ENCODE peak calls at places on chromosome 2, in seven cellular contexts. One of them, this sample, is unnamed.
A peak's percentile ranks its signal among the peaks of the same experiment; 100 is the strongest.

GRCh38 chr2:7773362-7773973 is 856.3 kb downstream of the RNF144A start:
- DNase-seq in A549: no peak
- DNase-seq in K562: no peak
- DNase-seq in HepG2: no peak
- DNase-seq in GM12878: peak; percentile 91
- DNase-seq in IMR-90: no peak
- DNase-seq in HCT116: peak; percentile 0
- DNase-seq in this sample: no peak

GRCh38 chr2:95361216-95361980 is 41.1 kb upstream of the FAHD2A start:
- DNase-seq in GM12878: no peak
- DNase-seq in K562: no peak
- DNase-seq in HCT116: no peak
- DNase-seq in IMR-90: no peak
- DNase-seq in A549: no peak
- DNase-seq in HepG2: no peak
- DNase-seq in this sample: no peak

GRCh38 chr2:216147172-216148131 is 38.3 kb downstream of the XRCC5 start:
- DNase-seq in HCT116: no peak
- DNase-seq in A549: no peak
- DNase-seq in K562: no peak
- DNase-seq in HepG2: no peak
- DNase-seq in IMR-90: no peak
- DNase-seq in GM12878: no peak
- DNase-seq in this sample: no peak

GRCh38 chr2:96933528-96933927 is 52.9 kb downstream of the FAM178B start:
- DNase-seq in HCT116: no peak
- DNase-seq in GM12878: no peak
- DNase-seq in HepG2: no peak
- DNase-seq in A549: no peak
- DNase-seq in K562: no peak
- DNase-seq in IMR-90: no peak
- DNase-seq in this sample: no peak

GRCh38 chr2:16247371-16248177 is 307.2 kb downstream of the MYCN start:
- DNase-seq in HepG2: no peak
- DNase-seq in GM12878: no peak
- DNase-seq in HCT116: no peak
- DNase-seq in K562: no peak
- DNase-seq in IMR-90: no peak
- DNase-seq in A549: no peak
- DNase-seq in this sample: no peak

GRCh38 chr2:120783371-120783791 is 47.7 kb downstream of the GLI2 start:
- DNase-seq in HepG2: no peak
- DNase-seq in HCT116: peak; percentile 40
- DNase-seq in IMR-90: peak; percentile 69
- DNase-seq in A549: no peak
- DNase-seq in GM12878: no peak
- DNase-seq in K562: no peak
- DNase-seq in this sample: no peak

GRCh38 chr2:63763336-63764056 is 78.2 kb upstream of the UGP2 start:
- DNase-seq in HepG2: no peak
- DNase-seq in A549: no peak
- DNase-seq in IMR-90: peak; percentile 28
- DNase-seq in HCT116: no peak
- DNase-seq in GM12878: no peak
- DNase-seq in K562: no peak
- DNase-seq in this sample: no peak

GRCh38 chr2:11703700-11704099 is 33.7 kb upstream of the NTSR2 start:
- DNase-seq in A549: no peak
- DNase-seq in HepG2: no peak
- DNase-seq in GM12878: no peak
- DNase-seq in HCT116: no peak
- DNase-seq in IMR-90: peak; percentile 71
- DNase-seq in K562: no peak
- DNase-seq in this sample: no peak

GRCh38 chr2:120669121-120669952 is 66.3 kb upstream of the GLI2 start:
- DNase-seq in HepG2: peak; percentile 79
- DNase-seq in A549: peak; percentile 26
- DNase-seq in GM12878: no peak
- DNase-seq in K562: peak; percentile 31
- DNase-seq in HCT116: peak; percentile 38
- DNase-seq in IMR-90: peak; percentile 60
- DNase-seq in this sample: peak; percentile 78

GRCh38 chr2:63993871-63994270 is 25.4 kb downstream of the VPS54 start:
- DNase-seq in HepG2: no peak
- DNase-seq in HCT116: no peak
- DNase-seq in A549: no peak
- DNase-seq in IMR-90: no peak
- DNase-seq in GM12878: no peak
- DNase-seq in K562: no peak
- DNase-seq in this sample: no peak

GRCh38 chr2:28497206-28497605 is 1.3 kb downstream of the PLB1 start:
- DNase-seq in HepG2: no peak
- DNase-seq in GM12878: no peak
- DNase-seq in HCT116: no peak
- DNase-seq in A549: no peak
- DNase-seq in IMR-90: no peak
- DNase-seq in K562: no peak
- DNase-seq in this sample: no peak

GRCh38 chr2:9809064-9809356 is 34.3 kb upstream of the TAF1B start:
- DNase-seq in GM12878: no peak
- DNase-seq in K562: no peak
- DNase-seq in A549: no peak
- DNase-seq in HCT116: no peak
- DNase-seq in IMR-90: no peak
- DNase-seq in HepG2: no peak
- DNase-seq in this sample: no peak

GRCh38 chr2:19538411-19538963 is 180.1 kb upstream of the OSR1 start:
- DNase-seq in A549: peak; percentile 94
- DNase-seq in K562: no peak
- DNase-seq in GM12878: no peak
- DNase-seq in HepG2: peak; percentile 71
- DNase-seq in HCT116: peak; percentile 88
- DNase-seq in IMR-90: peak; percentile 95
- DNase-seq in this sample: no peak

GRCh38 chr2:26640781-26641564 is at the start of gene CIB4:
- DNase-seq in GM12878: no peak
- DNase-seq in IMR-90: no peak
- DNase-seq in HCT116: peak; percentile 4
- DNase-seq in K562: no peak
- DNase-seq in A549: no peak
- DNase-seq in HepG2: no peak
- DNase-seq in this sample: no peak

GRCh38 chr2:191844706-191845105 is 2.2 kb downstream of the CAVIN2 start:
- DNase-seq in GM12878: no peak
- DNase-seq in K562: no peak
- DNase-seq in A549: no peak
- DNase-seq in HepG2: no peak
- DNase-seq in IMR-90: peak; percentile 48
- DNase-seq in HCT116: no peak
- DNase-seq in this sample: no peak

GRCh38 chr2:18439716-18440115 is 120.7 kb downstream of the RDH14 start:
- DNase-seq in K562: no peak
- DNase-seq in HepG2: no peak
- DNase-seq in HCT116: no peak
- DNase-seq in IMR-90: no peak
- DNase-seq in GM12878: no peak
- DNase-seq in A549: no peak
- DNase-seq in this sample: no peak
- TF ChIP-seq CEBPB in K562: no peak
- TF ChIP-seq CEBPB in HepG2: no peak
- TF ChIP-seq CEBPB in HCT116: no peak
- TF ChIP-seq CEBPB in IMR-90: no peak
- TF ChIP-seq CEBPB in GM12878: no peak
- TF ChIP-seq CEBPB in A549: no peak
- TF ChIP-seq CEBPB in this sample: no peak

GRCh38 chr2:135485441-135485840 is 45.6 kb downstream of the ZRANB3 start:
- DNase-seq in HCT116: no peak
- DNase-seq in GM12878: no peak
- DNase-seq in IMR-90: no peak
- DNase-seq in K562: no peak
- DNase-seq in A549: no peak
- DNase-seq in HepG2: no peak
- DNase-seq in this sample: no peak
- TF ChIP-seq CEBPB in HCT116: no peak
- TF ChIP-seq CEBPB in GM12878: no peak
- TF ChIP-seq CEBPB in IMR-90: no peak
- TF ChIP-seq CEBPB in K562: no peak
- TF ChIP-seq CEBPB in A549: no peak
- TF ChIP-seq CEBPB in HepG2: no peak
- TF ChIP-seq CEBPB in this sample: no peak

GRCh38 chr2:225454412-225454811 is 54.9 kb downstream of the NYAP2 start:
- DNase-seq in A549: no peak
- DNase-seq in IMR-90: no peak
- DNase-seq in HCT116: no peak
- DNase-seq in K562: no peak
- DNase-seq in GM12878: no peak
- DNase-seq in HepG2: no peak
- DNase-seq in this sample: no peak
- TF ChIP-seq CEBPB in A549: no peak
- TF ChIP-seq CEBPB in IMR-90: no peak
- TF ChIP-seq CEBPB in HCT116: no peak
- TF ChIP-seq CEBPB in K562: no peak
- TF ChIP-seq CEBPB in GM12878: no peak
- TF ChIP-seq CEBPB in HepG2: no peak
- TF ChIP-seq CEBPB in this sample: no peak

GRCh38 chr2:241867776-241868420 is 1.6 kb upstream of the RTP5 start:
- DNase-seq in A549: no peak
- DNase-seq in HepG2: no peak
- DNase-seq in GM12878: no peak
- DNase-seq in IMR-90: no peak
- DNase-seq in K562: no peak
- DNase-seq in HCT116: no peak
- DNase-seq in this sample: no peak
- TF ChIP-seq CEBPB in A549: no peak
- TF ChIP-seq CEBPB in HepG2: no peak
- TF ChIP-seq CEBPB in GM12878: no peak
- TF ChIP-seq CEBPB in IMR-90: no peak
- TF ChIP-seq CEBPB in K562: no peak
- TF ChIP-seq CEBPB in HCT116: no peak
- TF ChIP-seq CEBPB in this sample: no peak

GRCh38 chr2:157601807-157602206 is 26.9 kb downstream of the ACVR1C start:
- DNase-seq in GM12878: no peak
- DNase-seq in HepG2: no peak
- DNase-seq in HCT116: no peak
- DNase-seq in IMR-90: no peak
- DNase-seq in A549: no peak
- DNase-seq in K562: no peak
- DNase-seq in this sample: no peak

GRCh38 chr2:157593411-157593810 is 35.3 kb downstream of the ACVR1C start:
- DNase-seq in K562: no peak
- DNase-seq in GM12878: no peak
- DNase-seq in A549: no peak
- DNase-seq in IMR-90: no peak
- DNase-seq in HepG2: no peak
- DNase-seq in HCT116: no peak
- DNase-seq in this sample: no peak

GRCh38 chr2:157592374-157592773 is 36.3 kb downstream of the ACVR1C start:
- DNase-seq in GM12878: no peak
- DNase-seq in HCT116: no peak
- DNase-seq in A549: no peak
- DNase-seq in IMR-90: no peak
- DNase-seq in HepG2: no peak
- DNase-seq in K562: no peak
- DNase-seq in this sample: no peak

GRCh38 chr2:157592983-157593382 is 35.7 kb downstream of the ACVR1C start:
- DNase-seq in HepG2: peak; percentile 4
- DNase-seq in HCT116: no peak
- DNase-seq in A549: peak; percentile 10
- DNase-seq in GM12878: no peak
- DNase-seq in IMR-90: peak; percentile 8
- DNase-seq in K562: no peak
- DNase-seq in this sample: no peak

GRCh38 chr2:157596992-157597681 is 31.5 kb downstream of the ACVR1C start:
- DNase-seq in HepG2: no peak
- DNase-seq in K562: peak; percentile 34
- DNase-seq in IMR-90: peak; percentile 1
- DNase-seq in GM12878: no peak
- DNase-seq in HCT116: no peak
- DNase-seq in A549: peak; percentile 9
- DNase-seq in this sample: peak; percentile 83
- TF ChIP-seq CEBPB in HepG2: no peak
- TF ChIP-seq CEBPB in K562: no peak
- TF ChIP-seq CEBPB in IMR-90: no peak
- TF ChIP-seq CEBPB in GM12878: no peak
- TF ChIP-seq CEBPB in HCT116: no peak
- TF ChIP-seq CEBPB in A549: no peak
- TF ChIP-seq CEBPB in this sample: no peak

GRCh38 chr2:176131617-176132396 is 2.3 kb downstream of the HOXD8 start:
- DNase-seq in A549: no peak
- DNase-seq in IMR-90: no peak
- DNase-seq in K562: no peak
- DNase-seq in GM12878: no peak
- DNase-seq in HepG2: no peak
- DNase-seq in HCT116: no peak
- DNase-seq in this sample: no peak

GRCh38 chr2:176134045-176134444 is 4.5 kb downstream of the HOXD8 start:
- DNase-seq in GM12878: no peak
- DNase-seq in IMR-90: no peak
- DNase-seq in HCT116: no peak
- DNase-seq in HepG2: no peak
- DNase-seq in A549: no peak
- DNase-seq in K562: no peak
- DNase-seq in this sample: peak; percentile 39

GRCh38 chr2:176134978-176135575 is 5.6 kb downstream of the HOXD8 start:
- DNase-seq in HCT116: no peak
- DNase-seq in GM12878: no peak
- DNase-seq in HepG2: peak; percentile 23
- DNase-seq in K562: no peak
- DNase-seq in IMR-90: no peak
- DNase-seq in A549: peak; percentile 15
- DNase-seq in this sample: no peak

GRCh38 chr2:176132397-176133086 is 3.0 kb downstream of the HOXD8 start:
- DNase-seq in HepG2: no peak
- DNase-seq in HCT116: no peak
- DNase-seq in A549: no peak
- DNase-seq in GM12878: no peak
- DNase-seq in K562: no peak
- DNase-seq in IMR-90: peak; percentile 10
- DNase-seq in this sample: peak; percentile 45

DNA sequence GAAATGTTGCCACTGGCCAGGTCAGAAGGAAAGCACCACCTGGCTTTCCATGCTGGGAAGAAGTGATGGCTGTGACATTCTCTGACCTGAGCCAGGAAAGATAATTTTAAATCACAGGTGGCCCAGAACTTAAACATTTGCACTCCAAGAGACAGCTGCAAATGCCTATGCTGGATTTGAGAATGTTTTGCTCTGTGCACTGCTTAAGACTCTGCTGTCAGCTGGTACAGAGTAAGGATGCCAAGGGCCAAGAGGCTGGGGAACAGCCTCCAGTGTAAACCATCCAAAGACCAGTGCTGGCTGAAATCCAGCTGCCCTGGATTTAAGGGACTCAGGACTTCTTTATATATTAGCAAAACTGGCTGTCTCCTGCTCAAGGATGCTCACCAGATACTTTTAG is 3.9 kb downstream of the HOXD8 start:
- DNase-seq in IMR-90: no peak
- DNase-seq in K562: no peak
- DNase-seq in HCT116: no peak
- DNase-seq in GM12878: no peak
- DNase-seq in A549: no peak
- DNase-seq in HepG2: no peak
- DNase-seq in this sample: peak; percentile 29
- TF ChIP-seq CEBPB in IMR-90: no peak
- TF ChIP-seq CEBPB in K562: no peak
- TF ChIP-seq CEBPB in HCT116: no peak
- TF ChIP-seq CEBPB in GM12878: no peak
- TF ChIP-seq CEBPB in A549: no peak
- TF ChIP-seq CEBPB in HepG2: no peak
- TF ChIP-seq CEBPB in this sample: no peak

GRCh38 chr2:177914247-177914646 is 158.3 kb downstream of the PDE11A start:
- DNase-seq in K562: no peak
- DNase-seq in IMR-90: no peak
- DNase-seq in GM12878: no peak
- DNase-seq in HCT116: no peak
- DNase-seq in A549: no peak
- DNase-seq in HepG2: no peak
- DNase-seq in this sample: no peak
- TF ChIP-seq CEBPB in K562: no peak
- TF ChIP-seq CEBPB in IMR-90: no peak
- TF ChIP-seq CEBPB in GM12878: no peak
- TF ChIP-seq CEBPB in HCT116: no peak
- TF ChIP-seq CEBPB in A549: no peak
- TF ChIP-seq CEBPB in HepG2: no peak
- TF ChIP-seq CEBPB in this sample: no peak

This sample was measured in H1.